ENCODE peak calls at places on chromosomes 12 and 14, in four cellular contexts. X is GM12878, R is WTC11, E is K562. L is an unnamed sample.

GRCh38 chr12:69480698-69481097 is 10.5 kb downstream of the FRS2 start:
- DNase-seq in E (no peak), X (no peak), R (no peak), L (no peak)

GRCh38 chr12:100443434-100443833 is 30.2 kb upstream of the NR1H4 start:
- DNase-seq in R (no peak), E (no peak), X (no peak), L (no peak)

GRCh38 chr12:108318472-108319275 is 20.4 kb downstream of the CMKLR1 start:
- DNase-seq in E (no peak), R (no peak), X (no peak), L (no peak)

GRCh38 chr14:101291390-101291789 is 269.9 kb upstream of the DIO3 start:
- DNase-seq in X (no peak), R (no peak), E (no peak), L (no peak)

GRCh38 chr14:54742492-54743350 is 159.9 kb downstream of the GCH1 start:
- DNase-seq in E (no peak), R (no peak), X (no peak), L (no peak)

GRCh38 chr14:92039720-92040430 is at the start of gene TRIP11:
- DNase-seq in R (peak; percentile 93), X (peak; percentile 72), E (peak; percentile 86), L (peak; percentile 80)

GRCh38 chr14:67577909-67578749 is 21.9 kb downstream of the PIGH start:
- DNase-seq in R (no peak), X (no peak), E (no peak), L (no peak)

GRCh38 chr12:122981587-122982493 is 1.4 kb downstream of the ARL6IP4 start:
- DNase-seq in R (no peak), X (no peak), E (no peak), L (no peak)

GRCh38 chr14:26597136-26598080 is at the start of gene NOVA1:
- DNase-seq in R (peak; percentile 69), X (no peak), E (no peak), L (no peak)

DNA sequence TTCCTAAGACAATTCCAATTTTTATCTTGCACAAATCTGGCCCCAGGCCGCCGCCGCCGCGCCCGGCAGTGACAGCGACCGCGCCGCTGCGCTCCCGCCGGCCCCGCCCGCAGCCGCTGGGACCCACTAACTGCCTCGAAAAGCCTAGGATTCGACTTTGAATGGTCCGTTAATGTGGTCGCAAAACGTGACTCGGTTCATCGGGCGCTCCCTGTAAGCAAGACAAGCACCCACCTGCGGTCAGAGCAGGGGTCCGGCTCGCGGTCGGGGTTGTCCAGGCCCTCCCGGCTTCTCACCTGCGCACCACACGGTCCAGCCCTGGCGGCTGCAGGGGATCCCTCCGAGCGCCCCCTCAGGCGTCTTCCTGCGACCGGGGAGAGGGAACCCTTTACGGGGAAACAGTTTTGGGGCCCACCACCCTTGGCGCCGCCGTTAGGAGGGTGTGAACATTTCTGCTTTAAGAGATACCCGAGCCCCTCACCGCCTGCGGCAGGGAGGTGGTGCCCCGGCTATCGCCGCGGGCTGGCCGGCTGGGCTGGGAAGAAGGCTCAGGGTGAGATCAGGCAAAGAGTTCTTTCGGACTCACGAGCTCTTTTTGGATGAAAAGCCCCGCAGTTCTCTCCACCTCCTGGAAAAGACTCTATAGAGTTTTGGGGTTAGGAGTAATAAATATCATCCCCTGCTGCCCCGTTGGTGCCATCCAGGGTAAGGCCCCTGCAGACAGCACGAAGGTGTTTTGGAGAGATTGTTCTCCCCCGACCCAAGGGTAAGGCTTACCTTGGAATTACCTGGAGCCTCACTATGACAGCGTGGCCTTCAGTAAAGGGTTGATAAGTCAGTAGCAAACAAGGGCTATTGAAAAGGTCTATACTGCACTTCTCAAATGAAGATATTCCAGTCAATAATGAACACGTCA is 13.6 kb upstream of the FOXJ2 start:
- DNase-seq in X (no peak), E (peak; percentile 63), R (peak; percentile 93), L (peak; percentile 43)
- TF ChIP-seq ETV6 in X (no peak), E (no peak), R (no peak), L (no peak)

GRCh38 chr12:119649202-119649808 is 18.6 kb upstream of the PRKAB1 start:
- DNase-seq in X (no peak), E (peak; percentile 60), R (no peak), L (no peak)
- TF ChIP-seq ETV6 in X (no peak), E (no peak), R (no peak), L (no peak)

GRCh38 chr12:63319386-63319785 is 168.4 kb upstream of the AVPR1A start:
- DNase-seq in E (no peak), R (no peak), X (no peak), L (no peak)
- TF ChIP-seq ETV6 in E (no peak), R (no peak), X (no peak), L (no peak)

GRCh38 chr14:72614365-72614764 is 279.5 kb downstream of the DPF3 start:
- DNase-seq in X (no peak), R (no peak), E (no peak), L (no peak)

GRCh38 chr14:72614891-72615410 is 278.9 kb downstream of the DPF3 start:
- DNase-seq in X (no peak), E (no peak), R (no peak), L (no peak)

GRCh38 chr14:72613975-72614319 is 280.0 kb downstream of the DPF3 start:
- DNase-seq in E (no peak), R (no peak), X (no peak), L (no peak)

GRCh38 chr14:72611956-72612500 is 281.9 kb downstream of the DPF3 start:
- DNase-seq in X (no peak), E (no peak), R (no peak), L (no peak)

GRCh38 chr14:72613196-72613974 is 280.5 kb downstream of the DPF3 start:
- DNase-seq in E (no peak), R (no peak), X (no peak), L (no peak)
- TF ChIP-seq ETV6 in E (no peak), R (no peak), X (no peak), L (no peak)

GRCh38 chr14:22918809-22919600 is at the start of gene RBM23:
- DNase-seq in X (peak; percentile 100), R (peak; percentile 100), E (peak; percentile 98), L (peak; percentile 36)

GRCh38 chr14:22918519-22918808 is 485 bp downstream of the RBM23 start:
- DNase-seq in X (peak; percentile 17), R (peak; percentile 20), E (peak; percentile 31), L (no peak)

GRCh38 chr14:22919601-22919921 is 612 bp upstream of the RBM23 start:
- DNase-seq in R (no peak), E (no peak), X (no peak), L (no peak)

GRCh38 chr14:22920697-22921096 is 1.7 kb upstream of the RBM23 start:
- DNase-seq in X (no peak), E (no peak), R (no peak), L (no peak)

DNA sequence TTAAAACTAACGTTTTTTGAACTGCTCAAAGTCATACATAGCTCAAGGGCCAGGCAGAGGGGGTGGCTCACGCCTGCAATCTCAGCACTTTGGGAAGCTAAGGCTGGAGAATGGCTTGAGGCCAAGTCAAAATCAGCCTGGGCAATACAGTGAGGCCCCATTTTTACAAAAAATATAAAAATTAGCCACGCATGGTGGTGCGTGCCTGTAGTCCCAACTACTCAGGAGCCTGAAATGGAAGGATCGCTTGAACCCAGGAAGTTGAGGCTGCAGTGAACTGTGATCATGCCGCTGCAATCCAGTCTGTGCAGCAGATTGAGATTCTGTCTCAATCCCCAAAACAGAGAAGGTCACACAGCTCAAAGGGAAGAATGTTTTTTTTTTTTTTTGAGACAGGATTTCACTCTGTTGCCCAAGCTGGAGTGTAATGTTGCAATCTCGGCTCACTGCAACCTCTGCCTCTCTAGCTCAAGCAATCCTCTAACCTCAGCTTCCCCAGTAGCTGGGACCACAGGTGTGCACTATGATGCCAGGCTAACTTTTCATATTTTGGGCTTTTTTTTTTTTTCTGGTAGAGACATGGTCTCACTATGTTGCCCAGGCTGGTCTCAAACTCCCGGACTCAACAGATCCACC is 2.9 kb downstream of the RBM23 start:
- DNase-seq in R (no peak), E (no peak), X (no peak), L (peak; percentile 74)
- TF ChIP-seq ETV6 in R (no peak), E (no peak), X (no peak), L (no peak)

DNA sequence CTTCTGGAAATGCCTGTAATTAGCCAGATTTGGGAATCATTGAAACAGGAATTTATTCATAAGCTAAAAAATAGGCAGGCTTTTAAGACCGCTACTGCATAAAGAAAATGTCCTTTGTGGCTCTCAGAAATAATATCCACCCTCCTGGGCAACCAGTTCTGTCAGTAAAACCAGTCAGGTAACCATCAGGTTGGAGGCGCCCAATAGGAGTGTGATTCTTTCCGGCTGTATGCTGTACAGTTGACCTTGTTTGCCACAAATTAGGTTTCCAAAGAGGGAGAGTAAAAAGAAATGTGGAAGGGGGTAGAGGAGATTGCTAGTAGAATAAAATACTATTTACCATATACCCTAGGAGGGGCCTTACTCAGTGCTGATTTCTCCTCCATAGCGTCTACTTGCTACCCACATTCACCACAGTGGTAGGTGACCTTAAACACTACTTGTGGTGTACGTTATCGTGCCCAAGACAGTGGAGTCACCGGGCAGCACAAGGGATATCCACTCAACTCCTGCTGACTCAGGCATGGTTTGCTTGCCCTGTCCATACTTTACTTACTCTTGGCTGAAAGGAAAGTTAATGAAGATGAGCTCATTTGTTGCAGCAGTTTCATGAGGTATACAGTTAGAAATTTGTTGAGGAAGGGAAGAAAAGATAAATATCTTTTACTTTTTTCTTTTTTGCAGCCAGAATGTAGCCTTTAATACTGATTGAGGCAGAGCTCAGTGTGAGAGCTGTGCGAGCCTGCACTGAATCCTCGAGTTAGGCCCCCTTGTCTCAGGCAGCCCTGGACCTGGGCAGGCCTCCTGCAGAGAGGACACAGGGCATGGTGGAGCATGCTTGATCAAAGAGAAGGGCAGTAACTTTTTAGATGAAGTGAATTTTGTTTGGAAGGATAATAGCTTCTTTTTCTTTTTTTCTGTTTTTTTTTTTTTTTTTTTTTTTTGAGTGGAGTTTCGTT is 76.7 kb downstream of the DIP2B start:
- DNase-seq in R (no peak), E (no peak), X (no peak), L (no peak)
- TF ChIP-seq ETV6 in R (no peak), E (no peak), X (no peak), L (no peak)

GRCh38 chr14:22819191-22819988 is 4.2 kb upstream of the SLC7A7 start:
- DNase-seq in X (no peak), E (no peak), R (peak; percentile 65), L (peak; percentile 82)
- TF ChIP-seq ETV6 in X (no peak), E (no peak), R (no peak), L (no peak)

GRCh38 chr12:120571299-120571698 is 9.9 kb downstream of the POP5 start:
- DNase-seq in R (no peak), E (no peak), X (no peak), L (no peak)
- TF ChIP-seq ETV6 in R (no peak), E (no peak), X (no peak), L (no peak)

L was measured in HepG2.